ENCODE peak calls at places on chromosomes 6 and 20, in four cellular contexts. One of them, this sample, is unnamed.

GRCh38 chr20:22757424-22758189 is 173.2 kb upstream of the FOXA2 start:
- DNase-seq in stimulated activated CD4-positive, alpha-beta T cell treated with anti-CD3 and anti-CD28 coated beads, Interleukin-15, amount 100 ng/mL, for 24 hours: no peak
- DNase-seq in Calu3: no peak
- DNase-seq in A549: no peak
- DNase-seq in this sample: no peak

GRCh38 chr6:169189686-169190085 is 64.0 kb downstream of the THBS2 start:
- DNase-seq in stimulated activated CD4-positive, alpha-beta T cell treated with anti-CD3 and anti-CD28 coated beads, Interleukin-15, amount 100 ng/mL, for 24 hours: no peak
- DNase-seq in A549: no peak
- DNase-seq in Calu3: no peak
- DNase-seq in this sample: no peak

GRCh38 chr6:170190046-170190445 is 100.8 kb downstream of the DLL1 start:
- DNase-seq in Calu3: no peak
- DNase-seq in A549: no peak
- DNase-seq in stimulated activated CD4-positive, alpha-beta T cell treated with anti-CD3 and anti-CD28 coated beads, Interleukin-15, amount 100 ng/mL, for 24 hours: no peak
- DNase-seq in this sample: no peak

GRCh38 chr6:43861212-43861918 is 91.4 kb downstream of the VEGFA start:
- DNase-seq in stimulated activated CD4-positive, alpha-beta T cell treated with anti-CD3 and anti-CD28 coated beads, Interleukin-15, amount 100 ng/mL, for 24 hours: no peak
- DNase-seq in A549: no peak
- DNase-seq in Calu3: no peak
- DNase-seq in this sample: no peak

GRCh38 chr6:3280091-3280490 is 21.3 kb downstream of the PSMG4 start:
- DNase-seq in stimulated activated CD4-positive, alpha-beta T cell treated with anti-CD3 and anti-CD28 coated beads, Interleukin-15, amount 100 ng/mL, for 24 hours: no peak
- DNase-seq in A549: no peak
- DNase-seq in Calu3: no peak
- DNase-seq in this sample: no peak

GRCh38 chr20:57695012-57695411 is 14.8 kb downstream of the PMEPA1 start:
- DNase-seq in A549: peak
- DNase-seq in Calu3: peak
- DNase-seq in stimulated activated CD4-positive, alpha-beta T cell treated with anti-CD3 and anti-CD28 coated beads, Interleukin-15, amount 100 ng/mL, for 24 hours: no peak
- DNase-seq in this sample: peak

GRCh38 chr6:43970913-43971775 is 156.1 kb downstream of the MRPL14 start:
- DNase-seq in Calu3: peak
- DNase-seq in A549: no peak
- DNase-seq in stimulated activated CD4-positive, alpha-beta T cell treated with anti-CD3 and anti-CD28 coated beads, Interleukin-15, amount 100 ng/mL, for 24 hours: no peak
- DNase-seq in this sample: peak

GRCh38 chr6:31125586-31126363 is 5.5 kb upstream of the CDSN start:
- DNase-seq in stimulated activated CD4-positive, alpha-beta T cell treated with anti-CD3 and anti-CD28 coated beads, Interleukin-15, amount 100 ng/mL, for 24 hours: no peak
- DNase-seq in Calu3: peak
- DNase-seq in A549: peak
- DNase-seq in this sample: no peak

GRCh38 chr6:29924287-29924686 is 18.0 kb upstream of the HLA-A start:
- DNase-seq in stimulated activated CD4-positive, alpha-beta T cell treated with anti-CD3 and anti-CD28 coated beads, Interleukin-15, amount 100 ng/mL, for 24 hours: no peak
- DNase-seq in A549: no peak
- DNase-seq in Calu3: no peak
- DNase-seq in this sample: no peak

GRCh38 chr6:146287691-146288369 is 255.8 kb upstream of the RAB32 start:
- DNase-seq in Calu3: no peak
- DNase-seq in A549: no peak
- DNase-seq in stimulated activated CD4-positive, alpha-beta T cell treated with anti-CD3 and anti-CD28 coated beads, Interleukin-15, amount 100 ng/mL, for 24 hours: no peak
- DNase-seq in this sample: no peak

GRCh38 chr20:63370623-63371176 is 9.6 kb upstream of the CHRNA4 start:
- DNase-seq in Calu3: no peak
- DNase-seq in stimulated activated CD4-positive, alpha-beta T cell treated with anti-CD3 and anti-CD28 coated beads, Interleukin-15, amount 100 ng/mL, for 24 hours: no peak
- DNase-seq in A549: no peak
- DNase-seq in this sample: no peak

GRCh38 chr6:36387440-36388303 is at the start of gene ETV7:
- DNase-seq in A549: no peak
- DNase-seq in stimulated activated CD4-positive, alpha-beta T cell treated with anti-CD3 and anti-CD28 coated beads, Interleukin-15, amount 100 ng/mL, for 24 hours: peak
- DNase-seq in Calu3: peak
- DNase-seq in this sample: no peak

GRCh38 chr20:56994006-56994405 is 272.4 kb downstream of the BMP7 start:
- DNase-seq in stimulated activated CD4-positive, alpha-beta T cell treated with anti-CD3 and anti-CD28 coated beads, Interleukin-15, amount 100 ng/mL, for 24 hours: no peak
- DNase-seq in Calu3: no peak
- DNase-seq in A549: no peak
- DNase-seq in this sample: no peak

GRCh38 chr6:14354919-14355572 is 237.5 kb downstream of the CD83 start:
- DNase-seq in A549: peak
- DNase-seq in Calu3: peak
- DNase-seq in stimulated activated CD4-positive, alpha-beta T cell treated with anti-CD3 and anti-CD28 coated beads, Interleukin-15, amount 100 ng/mL, for 24 hours: peak
- DNase-seq in this sample: no peak

GRCh38 chr6:141326426-141326825 is 806.3 kb upstream of the GJE1 start:
- DNase-seq in A549: peak
- DNase-seq in Calu3: peak
- DNase-seq in stimulated activated CD4-positive, alpha-beta T cell treated with anti-CD3 and anti-CD28 coated beads, Interleukin-15, amount 100 ng/mL, for 24 hours: peak
- DNase-seq in this sample: peak

GRCh38 chr6:134689676-134690447 is 260.0 kb downstream of the ALDH8A1 start:
- DNase-seq in Calu3: no peak
- DNase-seq in A549: no peak
- DNase-seq in stimulated activated CD4-positive, alpha-beta T cell treated with anti-CD3 and anti-CD28 coated beads, Interleukin-15, amount 100 ng/mL, for 24 hours: no peak
- DNase-seq in this sample: peak

GRCh38 chr6:35073211-35073610 is 67.9 kb downstream of the TCP11 start:
- DNase-seq in stimulated activated CD4-positive, alpha-beta T cell treated with anti-CD3 and anti-CD28 coated beads, Interleukin-15, amount 100 ng/mL, for 24 hours: no peak
- DNase-seq in Calu3: no peak
- DNase-seq in A549: no peak
- DNase-seq in this sample: no peak

GRCh38 chr6:168071620-168072019 is 7.4 kb downstream of the FRMD1 start:
- DNase-seq in Calu3: no peak
- DNase-seq in A549: peak
- DNase-seq in stimulated activated CD4-positive, alpha-beta T cell treated with anti-CD3 and anti-CD28 coated beads, Interleukin-15, amount 100 ng/mL, for 24 hours: no peak
- DNase-seq in this sample: no peak

GRCh38 chr6:119443993-119444641 is 94.6 kb upstream of the MAN1A1 start:
- DNase-seq in Calu3: no peak
- DNase-seq in stimulated activated CD4-positive, alpha-beta T cell treated with anti-CD3 and anti-CD28 coated beads, Interleukin-15, amount 100 ng/mL, for 24 hours: no peak
- DNase-seq in A549: no peak
- DNase-seq in this sample: no peak

GRCh38 chr6:122052501-122052900 is 347.0 kb upstream of the HSF2 start:
- DNase-seq in Calu3: no peak
- DNase-seq in stimulated activated CD4-positive, alpha-beta T cell treated with anti-CD3 and anti-CD28 coated beads, Interleukin-15, amount 100 ng/mL, for 24 hours: no peak
- DNase-seq in A549: no peak
- DNase-seq in this sample: no peak

GRCh38 chr20:8424010-8424409 is 291.9 kb downstream of the PLCB1 start:
- DNase-seq in Calu3: no peak
- DNase-seq in stimulated activated CD4-positive, alpha-beta T cell treated with anti-CD3 and anti-CD28 coated beads, Interleukin-15, amount 100 ng/mL, for 24 hours: no peak
- DNase-seq in A549: no peak
- DNase-seq in this sample: no peak

GRCh38 chr20:57627972-57628650 is 7.9 kb upstream of the ZBP1 start:
- DNase-seq in Calu3: no peak
- DNase-seq in stimulated activated CD4-positive, alpha-beta T cell treated with anti-CD3 and anti-CD28 coated beads, Interleukin-15, amount 100 ng/mL, for 24 hours: peak
- DNase-seq in A549: no peak
- DNase-seq in this sample: peak

GRCh38 chr20:19110285-19110684 is 102.2 kb upstream of the SLC24A3 start:
- DNase-seq in A549: no peak
- DNase-seq in stimulated activated CD4-positive, alpha-beta T cell treated with anti-CD3 and anti-CD28 coated beads, Interleukin-15, amount 100 ng/mL, for 24 hours: no peak
- DNase-seq in Calu3: no peak
- DNase-seq in this sample: no peak

GRCh38 chr6:21022343-21023107 is 488.3 kb downstream of the CDKAL1 start:
- DNase-seq in Calu3: peak
- DNase-seq in stimulated activated CD4-positive, alpha-beta T cell treated with anti-CD3 and anti-CD28 coated beads, Interleukin-15, amount 100 ng/mL, for 24 hours: no peak
- DNase-seq in A549: no peak
- DNase-seq in this sample: peak

GRCh38 chr20:31713312-31714049 is 9.2 kb downstream of the BCL2L1 start:
- DNase-seq in Calu3: peak
- DNase-seq in stimulated activated CD4-positive, alpha-beta T cell treated with anti-CD3 and anti-CD28 coated beads, Interleukin-15, amount 100 ng/mL, for 24 hours: no peak
- DNase-seq in A549: peak
- DNase-seq in this sample: peak

GRCh38 chr6:125053809-125054208 is 91.6 kb downstream of the RNF217 start:
- DNase-seq in A549: no peak
- DNase-seq in Calu3: no peak
- DNase-seq in stimulated activated CD4-positive, alpha-beta T cell treated with anti-CD3 and anti-CD28 coated beads, Interleukin-15, amount 100 ng/mL, for 24 hours: no peak
- DNase-seq in this sample: no peak

GRCh38 chr6:44016131-44016870 is 111.0 kb downstream of the MRPL14 start:
- DNase-seq in Calu3: no peak
- DNase-seq in A549: no peak
- DNase-seq in stimulated activated CD4-positive, alpha-beta T cell treated with anti-CD3 and anti-CD28 coated beads, Interleukin-15, amount 100 ng/mL, for 24 hours: no peak
- DNase-seq in this sample: no peak

GRCh38 chr6:87103977-87104601 is 9.2 kb upstream of the CGA start:
- DNase-seq in A549: no peak
- DNase-seq in stimulated activated CD4-positive, alpha-beta T cell treated with anti-CD3 and anti-CD28 coated beads, Interleukin-15, amount 100 ng/mL, for 24 hours: peak
- DNase-seq in Calu3: no peak
- DNase-seq in this sample: no peak

GRCh38 chr20:7171911-7172310 is 404.4 kb downstream of the BMP2 start:
- DNase-seq in Calu3: no peak
- DNase-seq in A549: no peak
- DNase-seq in stimulated activated CD4-positive, alpha-beta T cell treated with anti-CD3 and anti-CD28 coated beads, Interleukin-15, amount 100 ng/mL, for 24 hours: no peak
- DNase-seq in this sample: no peak

This sample was measured in PC-9.